ENCODE peak calls at places on chromosome 13, in six cellular contexts. One of them, this sample, is unnamed.

GRCh38 chr13:42654760-42655159 is 80.8 kb downstream of the TNFSF11 start:
- DNase-seq in HL-60: no peak
- DNase-seq in H1: no peak
- DNase-seq in SK-N-SH: no peak
- DNase-seq in K562: no peak
- DNase-seq in HepG2: no peak
- DNase-seq in this sample: no peak

GRCh38 chr13:99045396-99045795 is 67.5 kb upstream of the DOCK9 start:
- DNase-seq in HL-60: no peak
- DNase-seq in H1: no peak
- DNase-seq in SK-N-SH: no peak
- DNase-seq in K562: no peak
- DNase-seq in HepG2: no peak
- DNase-seq in this sample: no peak

GRCh38 chr13:74246398-74246975 is 112.3 kb upstream of the KLF12 start:
- DNase-seq in HL-60: no peak
- DNase-seq in H1: no peak
- DNase-seq in SK-N-SH: no peak
- DNase-seq in K562: no peak
- DNase-seq in HepG2: no peak
- DNase-seq in this sample: no peak

GRCh38 chr13:109376936-109377335 is 409.4 kb downstream of the IRS2 start:
- DNase-seq in HL-60: no peak
- DNase-seq in H1: no peak
- DNase-seq in SK-N-SH: peak
- DNase-seq in K562: no peak
- DNase-seq in HepG2: no peak
- DNase-seq in this sample: no peak

GRCh38 chr13:85833938-85834337 is 34.7 kb upstream of the SLITRK6 start:
- DNase-seq in HL-60: no peak
- DNase-seq in H1: no peak
- DNase-seq in SK-N-SH: no peak
- DNase-seq in K562: no peak
- DNase-seq in HepG2: no peak
- DNase-seq in this sample: no peak

GRCh38 chr13:73364706-73365105 is 305.9 kb downstream of the KLF5 start:
- DNase-seq in HL-60: no peak
- DNase-seq in H1: no peak
- DNase-seq in SK-N-SH: no peak
- DNase-seq in K562: no peak
- DNase-seq in HepG2: no peak
- DNase-seq in this sample: no peak

GRCh38 chr13:32504263-32504662 is 34.3 kb downstream of the N4BP2L2 start:
- DNase-seq in HL-60: no peak
- DNase-seq in H1: no peak
- DNase-seq in SK-N-SH: no peak
- DNase-seq in K562: no peak
- DNase-seq in HepG2: peak
- DNase-seq in this sample: no peak

GRCh38 chr13:90615236-90615635 is 732.3 kb upstream of the MIR17HG start:
- DNase-seq in HL-60: no peak
- DNase-seq in H1: no peak
- DNase-seq in SK-N-SH: no peak
- DNase-seq in K562: no peak
- DNase-seq in HepG2: no peak
- DNase-seq in this sample: no peak

GRCh38 chr13:65864039-65864438 is 1366.1 kb downstream of the PCDH9 start:
- DNase-seq in HL-60: no peak
- DNase-seq in H1: no peak
- DNase-seq in SK-N-SH: no peak
- DNase-seq in K562: no peak
- DNase-seq in HepG2: no peak
- DNase-seq in this sample: no peak

GRCh38 chr13:109836629-109837607 is 50.5 kb upstream of the IRS2 start:
- DNase-seq in HL-60: no peak
- DNase-seq in H1: no peak
- DNase-seq in SK-N-SH: no peak
- DNase-seq in K562: no peak
- DNase-seq in HepG2: peak
- DNase-seq in this sample: peak

GRCh38 chr13:37070956-37071355 is 11.5 kb upstream of the SUPT20H start:
- DNase-seq in HL-60: no peak
- DNase-seq in H1: no peak
- DNase-seq in SK-N-SH: no peak
- DNase-seq in K562: no peak
- DNase-seq in HepG2: no peak
- DNase-seq in this sample: no peak

GRCh38 chr13:27189192-27189591 is 17.6 kb upstream of the USP12 start:
- DNase-seq in HL-60: no peak
- DNase-seq in H1: no peak
- DNase-seq in SK-N-SH: no peak
- DNase-seq in K562: no peak
- DNase-seq in HepG2: no peak
- DNase-seq in this sample: no peak

GRCh38 chr13:51769455-51770127 is 34.4 kb downstream of the DHRS12 start:
- DNase-seq in HL-60: no peak
- DNase-seq in H1: no peak
- DNase-seq in SK-N-SH: peak
- DNase-seq in K562: no peak
- DNase-seq in HepG2: no peak
- DNase-seq in this sample: no peak

GRCh38 chr13:28185256-28185655 is 46.9 kb downstream of the PAN3 start:
- DNase-seq in HL-60: no peak
- DNase-seq in H1: no peak
- DNase-seq in SK-N-SH: no peak
- DNase-seq in K562: no peak
- DNase-seq in HepG2: no peak
- DNase-seq in this sample: no peak

GRCh38 chr13:20230913-20231838 is 943 bp downstream of the GJB6 start:
- DNase-seq in HL-60: peak
- DNase-seq in H1: peak
- DNase-seq in SK-N-SH: no peak
- DNase-seq in K562: no peak
- DNase-seq in HepG2: no peak
- DNase-seq in this sample: no peak

GRCh38 chr13:38417241-38417640 is 67.6 kb downstream of the UFM1 start:
- DNase-seq in HL-60: no peak
- DNase-seq in H1: no peak
- DNase-seq in SK-N-SH: no peak
- DNase-seq in K562: no peak
- DNase-seq in HepG2: no peak
- DNase-seq in this sample: no peak

GRCh38 chr13:109569938-109570711 is 216.3 kb downstream of the IRS2 start:
- DNase-seq in HL-60: peak
- DNase-seq in H1: no peak
- DNase-seq in SK-N-SH: no peak
- DNase-seq in K562: no peak
- DNase-seq in HepG2: no peak
- DNase-seq in this sample: peak

GRCh38 chr13:109145631-109146030 is 516.2 kb downstream of the MYO16 start:
- DNase-seq in HL-60: peak
- DNase-seq in H1: no peak
- DNase-seq in SK-N-SH: peak
- DNase-seq in K562: peak
- DNase-seq in HepG2: peak
- DNase-seq in this sample: no peak

GRCh38 chr13:90447735-90448103 is 899.8 kb upstream of the MIR17HG start:
- DNase-seq in HL-60: no peak
- DNase-seq in H1: no peak
- DNase-seq in SK-N-SH: no peak
- DNase-seq in K562: no peak
- DNase-seq in HepG2: no peak
- DNase-seq in this sample: no peak

GRCh38 chr13:98303858-98304257 is 126.8 kb upstream of the RNF113B start:
- DNase-seq in HL-60: no peak
- DNase-seq in H1: no peak
- DNase-seq in SK-N-SH: no peak
- DNase-seq in K562: no peak
- DNase-seq in HepG2: no peak
- DNase-seq in this sample: no peak

GRCh38 chr13:39051157-39051556 is 12.9 kb downstream of the NHLRC3 start:
- DNase-seq in HL-60: no peak
- DNase-seq in H1: no peak
- DNase-seq in SK-N-SH: peak
- DNase-seq in K562: no peak
- DNase-seq in HepG2: peak
- DNase-seq in this sample: no peak

GRCh38 chr13:57740719-57741118 is 109.2 kb downstream of the PCDH17 start:
- DNase-seq in HL-60: no peak
- DNase-seq in H1: no peak
- DNase-seq in SK-N-SH: peak
- DNase-seq in K562: no peak
- DNase-seq in HepG2: no peak
- DNase-seq in this sample: no peak

GRCh38 chr13:112128052-112128610 is 61.2 kb downstream of the SOX1 start:
- DNase-seq in HL-60: no peak
- DNase-seq in H1: no peak
- DNase-seq in SK-N-SH: no peak
- DNase-seq in K562: no peak
- DNase-seq in HepG2: no peak
- DNase-seq in this sample: no peak

GRCh38 chr13:48402325-48402962 is 10.5 kb downstream of the LPAR6 start:
- DNase-seq in HL-60: no peak
- DNase-seq in H1: no peak
- DNase-seq in SK-N-SH: no peak
- DNase-seq in K562: no peak
- DNase-seq in HepG2: no peak
- DNase-seq in this sample: peak
- H3K27ac ChIP-seq in HL-60: no peak
- H3K27ac ChIP-seq in H1: no peak
- H3K27ac ChIP-seq in SK-N-SH: peak
- H3K27ac ChIP-seq in K562: no peak
- H3K27ac ChIP-seq in HepG2: no peak
- H3K27ac ChIP-seq in this sample: peak

GRCh38 chr13:49998714-49999624 is 2.1 kb downstream of the TRIM13 start:
- DNase-seq in HL-60: no peak
- DNase-seq in H1: peak
- DNase-seq in SK-N-SH: no peak
- DNase-seq in K562: no peak
- DNase-seq in HepG2: no peak
- DNase-seq in this sample: no peak

GRCh38 chr13:49997935-49998334 is 1.1 kb downstream of the TRIM13 start:
- DNase-seq in HL-60: peak
- DNase-seq in H1: no peak
- DNase-seq in SK-N-SH: no peak
- DNase-seq in K562: no peak
- DNase-seq in HepG2: no peak
- DNase-seq in this sample: no peak

GRCh38 chr13:49996951-49997895 is at the start of gene TRIM13:
- DNase-seq in HL-60: peak
- DNase-seq in H1: peak
- DNase-seq in SK-N-SH: peak
- DNase-seq in K562: no peak
- DNase-seq in HepG2: peak
- DNase-seq in this sample: peak

GRCh38 chr13:49995535-49996165 is 1.2 kb upstream of the TRIM13 start:
- DNase-seq in HL-60: peak
- DNase-seq in H1: no peak
- DNase-seq in SK-N-SH: peak
- DNase-seq in K562: no peak
- DNase-seq in HepG2: no peak
- DNase-seq in this sample: peak

DNA sequence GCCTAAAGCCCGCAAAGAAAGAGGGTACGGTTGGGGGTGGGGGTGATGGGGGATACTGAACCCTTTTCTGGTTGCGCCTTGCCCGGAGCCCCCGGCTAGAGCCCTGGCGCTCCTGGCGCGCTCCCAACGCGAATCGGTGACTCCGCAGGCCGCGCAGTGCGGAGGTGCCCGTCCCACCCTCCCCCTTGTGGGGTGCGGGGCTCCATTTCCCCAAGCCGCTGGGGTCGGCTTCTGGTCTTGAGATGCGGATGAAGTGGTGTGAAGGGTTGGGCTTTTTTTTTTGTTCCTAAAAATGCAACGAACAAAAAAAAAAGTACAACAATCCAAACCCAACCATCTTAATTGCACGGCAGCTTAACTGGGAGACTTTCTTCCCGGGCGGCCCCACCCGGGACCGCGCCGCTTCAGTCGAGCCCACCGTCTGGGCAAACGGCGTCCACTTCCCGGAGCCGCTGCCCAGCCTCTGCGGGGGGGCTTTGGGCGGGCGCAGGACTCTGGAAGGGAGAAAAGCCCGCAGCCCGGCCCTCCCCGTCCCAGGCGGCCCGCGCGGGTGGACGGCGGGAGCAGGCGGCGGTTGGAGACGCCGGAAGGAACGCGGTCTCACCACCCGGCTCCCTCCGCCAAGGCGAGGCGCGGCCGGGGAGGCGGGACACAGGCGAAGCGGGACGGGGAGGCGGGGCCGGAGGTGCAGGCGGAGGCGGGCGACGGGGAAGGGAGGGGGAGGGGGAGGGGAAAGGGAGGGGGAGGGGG is 501 bp upstream of the TRIM13 start:
- DNase-seq in HL-60: peak
- DNase-seq in H1: peak
- DNase-seq in SK-N-SH: peak
- DNase-seq in K562: peak
- DNase-seq in HepG2: peak
- DNase-seq in this sample: peak
- TF ChIP-seq GABPA in HL-60: peak
- TF ChIP-seq GABPA in H1: no peak
- TF ChIP-seq GABPA in SK-N-SH: peak
- TF ChIP-seq GABPA in K562: peak
- TF ChIP-seq GABPA in HepG2: peak
- TF ChIP-seq GABPA in this sample: no peak

DNA sequence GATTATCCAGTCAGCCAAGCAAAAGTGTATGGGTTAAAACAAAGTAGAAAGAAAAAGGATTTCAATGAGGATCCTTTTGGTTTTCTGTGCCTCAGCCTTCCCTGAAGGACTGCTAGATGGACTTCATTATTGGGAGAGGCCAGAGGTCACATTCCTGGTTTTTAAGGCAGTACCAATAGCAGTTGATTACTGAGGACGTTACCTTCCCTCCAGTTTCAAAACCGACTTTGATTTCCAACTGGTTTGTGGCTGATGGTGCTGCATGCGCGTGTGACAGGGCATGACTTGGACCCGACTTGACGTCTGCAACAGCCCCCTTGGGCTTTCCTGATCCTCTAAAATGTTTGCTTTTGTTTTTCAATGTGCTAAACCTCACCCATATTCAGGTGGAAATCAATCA is 314.3 kb upstream of the ARGLU1 start:
- DNase-seq in HL-60: no peak
- DNase-seq in H1: no peak
- DNase-seq in SK-N-SH: no peak
- DNase-seq in K562: no peak
- DNase-seq in HepG2: no peak
- DNase-seq in this sample: no peak
- H3K27ac ChIP-seq in HL-60: no peak
- H3K27ac ChIP-seq in H1: no peak
- H3K27ac ChIP-seq in SK-N-SH: no peak
- H3K27ac ChIP-seq in K562: no peak
- H3K27ac ChIP-seq in HepG2: no peak
- H3K27ac ChIP-seq in this sample: no peak

DNA sequence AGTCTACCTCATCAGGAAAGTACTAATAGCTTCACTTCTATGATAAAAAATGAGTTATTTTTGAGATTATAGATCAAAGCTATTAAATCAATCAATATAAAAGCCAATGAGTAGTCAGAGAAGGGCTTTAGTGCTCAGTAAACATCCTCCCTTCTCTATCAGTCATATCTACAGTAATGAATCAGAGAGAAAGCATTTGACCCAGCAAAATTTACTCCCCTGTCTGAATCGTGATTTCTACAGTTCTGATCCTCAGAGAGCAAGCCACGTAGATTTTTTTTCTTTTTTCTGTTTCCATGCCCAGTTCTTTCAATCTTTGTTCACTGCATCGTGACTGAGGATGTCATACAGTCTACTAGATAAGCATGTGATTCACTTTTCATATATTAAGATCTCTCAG is 16.2 kb upstream of the MBNL2 start:
- DNase-seq in HL-60: no peak
- DNase-seq in H1: no peak
- DNase-seq in SK-N-SH: no peak
- DNase-seq in K562: no peak
- DNase-seq in HepG2: no peak
- DNase-seq in this sample: no peak
- TF ChIP-seq GABPA in HL-60: no peak
- TF ChIP-seq GABPA in H1: no peak
- TF ChIP-seq GABPA in SK-N-SH: no peak
- TF ChIP-seq GABPA in K562: no peak
- TF ChIP-seq GABPA in HepG2: no peak
- TF ChIP-seq GABPA in this sample: no peak

This sample was measured in GM12878.